ENCODE peak calls at places on chromosome 1, in nine cellular contexts. K is ovary, X is brain microvascular endothelial cell, A is AG04450, L is Peyer's patch, O is uterus, Y is aorta, J is thoracic aorta, P is A673. D is an unnamed sample.

GRCh38 chr1:66489972-66490601 is 43.9 kb upstream of the SGIP1 start:
- DNase-seq in X (no peak), A (no peak), O (no peak), K (no peak), J (no peak), L (no peak), Y (no peak), P (no peak), D (no peak)

GRCh38 chr1:156926175-156926574 is 5.7 kb downstream of the LRRC71 start:
- DNase-seq in P (peak; percentile 89), L (peak; percentile 16), X (peak; percentile 70), K (no peak), Y (peak; percentile 67), O (no peak), J (no peak), A (no peak), D (no peak)

GRCh38 chr1:169312084-169312954 is 55.3 kb downstream of the NME7 start:
- DNase-seq in X (peak; percentile 98), L (no peak), Y (no peak), O (no peak), P (no peak), J (no peak), A (peak; percentile 77), K (no peak), D (no peak)

GRCh38 chr1:227927971-227928741 is 19.6 kb downstream of the WNT9A start:
- DNase-seq in P (no peak), X (no peak), L (no peak), K (no peak), A (no peak), O (no peak), Y (peak; percentile 31), J (no peak), D (no peak)

GRCh38 chr1:161196521-161197451 is 2.1 kb downstream of the ADAMTS4 start:
- DNase-seq in J (no peak), X (peak; percentile 53), P (peak; percentile 46), O (peak; percentile 68), K (peak; percentile 75), Y (peak; percentile 72), A (peak; percentile 59), L (no peak), D (no peak)

GRCh38 chr1:46466477-46467182 is 23.0 kb upstream of the DMBX1 start:
- DNase-seq in A (no peak), L (no peak), P (peak; percentile 92), Y (no peak), O (no peak), X (no peak), J (no peak), K (no peak), D (peak; percentile 25)

GRCh38 chr1:45196863-45197262 is 9.5 kb downstream of the ZSWIM5 start:
- DNase-seq in X (no peak), K (no peak), Y (no peak), A (no peak), P (no peak), O (no peak), J (no peak), L (no peak), D (no peak)

GRCh38 chr1:159162511-159163265 is 8.7 kb upstream of the CADM3 start:
- DNase-seq in Y (no peak), A (no peak), P (no peak), O (no peak), K (no peak), X (no peak), J (no peak), L (no peak), D (no peak)

DNA sequence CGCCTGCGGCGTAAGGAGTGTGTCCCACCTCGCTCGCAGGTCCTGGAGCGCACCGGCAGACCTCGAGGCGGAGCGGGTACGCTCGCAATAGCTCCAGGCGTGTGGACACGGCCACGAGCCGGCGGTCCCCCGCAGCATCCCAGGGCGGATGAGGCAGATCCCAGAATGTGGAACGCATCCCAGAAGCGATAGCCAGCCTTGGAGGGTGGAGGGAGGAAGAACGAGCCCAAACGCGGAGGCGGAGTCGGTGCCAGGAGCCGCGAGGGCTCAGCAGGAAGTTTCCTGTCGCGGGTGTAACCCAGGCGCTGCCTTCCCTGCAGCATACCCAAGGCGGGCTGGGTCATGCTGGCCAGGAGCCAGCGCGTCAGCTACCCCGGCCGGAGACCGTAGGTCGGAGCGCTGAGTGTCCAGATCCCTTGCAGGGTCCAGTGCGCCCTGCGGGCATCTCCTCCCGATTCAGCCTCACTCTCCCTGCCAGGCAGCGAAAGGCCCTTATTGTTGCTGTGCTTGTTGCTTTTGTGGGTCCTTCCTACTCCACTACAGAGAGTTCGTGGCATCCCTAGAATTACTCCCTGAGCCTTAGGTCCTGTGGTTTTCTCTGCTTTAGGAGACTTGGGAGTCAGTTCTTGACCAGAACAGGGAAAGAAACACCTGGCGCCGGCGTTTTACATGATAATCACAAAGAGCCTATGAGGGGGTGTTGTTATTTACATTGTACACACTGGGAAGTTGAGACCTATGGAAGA is 27.7 kb downstream of the STYXL2 start:
- DNase-seq in J (no peak), L (no peak), A (no peak), X (no peak), Y (peak; percentile 62), K (peak; percentile 47), P (peak; percentile 92), O (no peak), D (peak; percentile 73)
- H3K4me3 ChIP-seq in J (peak overlapping the region; percentile 62), L (peak overlapping the region; percentile 61), A (peak overlapping the region; percentile 5), X (peak overlapping the region; percentile 49), Y (no peak overlapping the region), K (peak overlapping the region; percentile 17), P (peak overlapping the region; percentile 49), O (peak overlapping the region; percentile 17), D (peak overlapping the region; percentile 65)

GRCh38 chr1:241532173-241532553 is at the start of gene KMO:
- DNase-seq in J (no peak), A (no peak), X (no peak), L (no peak), Y (no peak), K (no peak), P (peak; percentile 36), O (no peak), D (no peak)

GRCh38 chr1:241531195-241532172 is 694 bp upstream of the KMO start:
- DNase-seq in Y (no peak), A (peak; percentile 33), J (no peak), L (no peak), O (no peak), P (peak; percentile 79), X (no peak), K (no peak), D (no peak)

GRCh38 chr1:241533375-241534115 is 1.4 kb downstream of the KMO start:
- DNase-seq in J (no peak), O (no peak), A (no peak), K (no peak), Y (no peak), L (peak; percentile 43), P (no peak), X (no peak), D (no peak)

GRCh38 chr1:241536383-241536782 is 4.2 kb downstream of the KMO start:
- DNase-seq in K (no peak), Y (no peak), P (no peak), L (no peak), X (no peak), O (no peak), A (no peak), J (no peak), D (no peak)

DNA sequence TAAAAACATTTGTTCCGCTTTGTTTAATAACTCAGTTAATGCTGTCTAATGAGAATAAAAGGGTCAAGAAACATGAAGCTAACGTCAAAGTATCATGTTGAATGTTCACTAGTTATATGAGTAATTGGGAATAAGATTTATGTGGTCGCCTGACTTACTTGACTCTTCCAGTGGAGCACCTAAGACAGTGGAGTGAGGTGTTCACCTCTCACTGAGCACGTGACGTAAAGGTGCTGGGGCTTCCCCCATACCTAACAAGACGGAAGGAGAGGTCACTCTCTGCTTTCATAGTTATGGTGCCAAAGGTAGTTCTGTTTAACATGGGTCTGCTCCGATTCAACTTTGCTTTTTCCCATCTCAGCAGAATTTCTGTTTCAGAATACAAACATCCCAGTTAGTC is 686 bp downstream of the KMO start:
- DNase-seq in L (peak; percentile 80), K (no peak), P (no peak), Y (no peak), A (no peak), J (no peak), X (no peak), O (no peak), D (no peak)
- H3K27ac ChIP-seq in L (peak overlapping the region; percentile 20), K (no peak overlapping the region), P (peak overlapping the region; percentile 44), Y (no peak overlapping the region), A (no peak overlapping the region), J (no peak overlapping the region), X (no peak overlapping the region), O (no peak overlapping the region), D (no peak overlapping the region)

GRCh38 chr1:36486088-36486435 is 3.3 kb upstream of the CSF3R start:
- DNase-seq in A (no peak), X (no peak), Y (no peak), K (no peak), O (no peak), L (no peak), J (no peak), P (no peak), D (no peak)

GRCh38 chr1:36482724-36483388 is at the start of gene CSF3R:
- DNase-seq in L (no peak), A (no peak), J (no peak), X (no peak), K (no peak), P (no peak), O (no peak), Y (no peak), D (no peak)

GRCh38 chr1:36486436-36487335 is 4.0 kb upstream of the CSF3R start:
- DNase-seq in J (no peak), Y (peak; percentile 87), O (no peak), P (no peak), A (no peak), L (peak; percentile 45), X (no peak), K (peak; percentile 61), D (no peak)

GRCh38 chr1:36481771-36482723 is 666 bp downstream of the CSF3R start:
- DNase-seq in Y (no peak), K (no peak), O (no peak), L (no peak), X (no peak), P (no peak), J (no peak), A (no peak), D (no peak)

DNA sequence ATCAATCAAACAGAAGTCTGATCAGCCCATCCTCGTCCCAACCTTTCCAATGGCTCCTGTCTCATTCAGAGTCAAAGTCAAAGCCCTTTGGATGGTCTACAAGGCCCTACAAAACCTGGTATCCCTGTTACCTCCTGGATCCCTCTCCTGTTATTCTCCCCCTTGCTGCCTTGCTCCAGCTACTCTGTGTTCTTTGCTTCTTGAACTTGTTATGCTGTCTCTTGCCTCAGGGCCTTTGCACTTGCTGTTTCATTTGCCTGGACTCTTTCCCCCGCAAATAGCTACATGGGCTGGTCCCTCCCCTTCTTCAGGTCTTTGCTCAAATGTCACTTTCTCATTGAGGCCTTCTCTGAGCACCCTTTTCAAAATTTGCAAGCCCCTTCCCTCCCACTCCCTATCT is 1.4 kb upstream of the CSF3R start:
- DNase-seq in Y (no peak), L (no peak), X (no peak), P (no peak), O (no peak), K (no peak), J (no peak), A (no peak), D (no peak)
- H3K27me3 ChIP-seq in Y (no peaks in the 10 kb centered on the region), L (no peaks in the 10 kb centered on the region), X (no peaks in the 10 kb centered on the region), P (no peaks in the 10 kb centered on the region), O (no peaks in the 10 kb centered on the region), K (no peaks in the 10 kb centered on the region), J (no peaks in the 10 kb centered on the region), A (peaks cover 44% of the 10 kb centered on the region), D (no peaks in the 10 kb centered on the region)

GRCh38 chr1:199010492-199010891 is 371.7 kb downstream of the PTPRC start:
- DNase-seq in X (no peak), O (no peak), P (no peak), K (no peak), L (no peak), A (no peak), J (no peak), Y (no peak), D (no peak)

GRCh38 chr1:199007423-199007822 is 368.6 kb downstream of the PTPRC start:
- DNase-seq in J (no peak), O (no peak), P (no peak), Y (no peak), K (no peak), L (no peak), A (no peak), X (no peak), D (no peak)

GRCh38 chr1:199010933-199011332 is 372.1 kb downstream of the PTPRC start:
- DNase-seq in X (peak; percentile 41), L (no peak), P (peak; percentile 28), Y (no peak), K (no peak), O (no peak), A (peak; percentile 11), J (no peak), D (no peak)

GRCh38 chr1:199009447-199009846 is 370.6 kb downstream of the PTPRC start:
- DNase-seq in Y (no peak), P (no peak), K (no peak), X (no peak), O (no peak), J (no peak), A (no peak), L (no peak), D (no peak)
- H3K4me3 ChIP-seq in Y (no peak overlapping the region), P (no peak overlapping the region), K (no peak overlapping the region), X (no peak overlapping the region), O (no peak overlapping the region), J (no peak overlapping the region), A (no peak overlapping the region), L (no peak overlapping the region), D (no peak overlapping the region)